ENCODE peak calls at places on chromosomes 11 and 22, in four cellular contexts. P is HepG2, O is K562, G is WTC11. V is an unnamed sample.

GRCh38 chr22:29510542-29510941 is 30.5 kb downstream of the NEFH start:
- DNase-seq in P (no peak), O (no peak), G (no peak), V (no peak)

GRCh38 chr11:82004537-82005213 is 729.0 kb downstream of the FAM181B start:
- DNase-seq in P (no peak), O (no peak), G (no peak), V (no peak)

GRCh38 chr11:94776351-94777321 is 8.5 kb downstream of the AMOTL1 start:
- DNase-seq in P (no peak), O (no peak), G (no peak), V (no peak)

GRCh38 chr11:67404515-67405195 is 772 bp downstream of the TBC1D10C start:
- DNase-seq in P (no peak), O (no peak), G (no peak), V (no peak)

GRCh38 chr11:134995746-134996145 is 583.7 kb upstream of the B3GAT1 start:
- DNase-seq in P (no peak), O (no peak), G (no peak), V (no peak)

GRCh38 chr22:37282385-37282677 is at the start of gene CYTH4:
- DNase-seq in P (no peak), O (peak; percentile 38), G (no peak), V (no peak)

GRCh38 chr11:2934611-2935239 is 5.5 kb upstream of the PHLDA2 start:
- DNase-seq in P (no peak), O (no peak), G (peak; percentile 5), V (no peak)

GRCh38 chr11:66280428-66280827 is 2.5 kb downstream of the CNIH2 start:
- DNase-seq in P (no peak), O (no peak), G (no peak), V (no peak)

GRCh38 chr22:24807284-24807950 is 1.4 kb downstream of the SGSM1 start:
- DNase-seq in P (no peak), O (no peak), G (no peak), V (peak; percentile 22)

GRCh38 chr11:10376061-10376460 is 71.2 kb downstream of the ADM start:
- DNase-seq in P (no peak), O (no peak), G (no peak), V (no peak)

GRCh38 chr11:11570823-11571222 is 51.0 kb downstream of the GALNT18 start:
- DNase-seq in P (no peak), O (no peak), G (no peak), V (no peak)

GRCh38 chr22:33476716-33477115 is 418.5 kb upstream of the SYN3 start:
- DNase-seq in P (peak; percentile 61), O (no peak), G (no peak), V (peak; percentile 15)

GRCh38 chr22:39496131-39496838 is 5.8 kb upstream of the MIEF1 start:
- DNase-seq in P (peak; percentile 74), O (peak; percentile 51), G (peak; percentile 75), V (peak; percentile 48)

GRCh38 chr11:63766501-63767270 is 1.9 kb downstream of the ZFTA start:
- DNase-seq in P (peak; percentile 47), O (no peak), G (no peak), V (no peak)

GRCh38 chr11:69497221-69497787 is 15.8 kb downstream of the LINC01488 start:
- DNase-seq in P (peak; percentile 97), O (no peak), G (no peak), V (peak; percentile 83)

GRCh38 chr11:2990617-2991476 is 1.3 kb downstream of the NAP1L4 start:
- DNase-seq in P (peak; percentile 77), O (peak; percentile 39), G (no peak), V (peak; percentile 28)

GRCh38 chr11:109728056-109728455 is 306.1 kb downstream of the C11orf87 start:
- DNase-seq in P (peak; percentile 28), O (no peak), G (no peak), V (peak; percentile 50)

GRCh38 chr11:13105237-13105844 is 96.2 kb downstream of the RASSF10 start:
- DNase-seq in P (no peak), O (peak; percentile 78), G (no peak), V (no peak)

GRCh38 chr11:119758291-119758690 is 29.3 kb upstream of the NECTIN1 start:
- DNase-seq in P (no peak), O (no peak), G (no peak), V (no peak)

GRCh38 chr11:71165771-71166170 is 86.6 kb downstream of the SHANK2 start:
- DNase-seq in P (no peak), O (no peak), G (no peak), V (no peak)

GRCh38 chr11:28834877-28835276 is 726.7 kb downstream of the METTL15 start:
- DNase-seq in P (no peak), O (no peak), G (no peak), V (peak; percentile 74)

GRCh38 chr11:123624974-123625373 is 29.4 kb downstream of the SCN3B start:
- DNase-seq in P (no peak), O (no peak), G (no peak), V (no peak)

GRCh38 chr11:36069576-36070214 is 125.8 kb downstream of the LDLRAD3 start:
- DNase-seq in P (no peak), O (no peak), G (peak; percentile 34), V (no peak)

GRCh38 chr22:27331526-27332281 is 469.9 kb downstream of the MN1 start:
- DNase-seq in P (peak; percentile 6), O (no peak), G (peak; percentile 70), V (peak; percentile 43)

GRCh38 chr11:65932558-65932919 is 12.7 kb upstream of the TSGA10IP start:
- DNase-seq in P (no peak), O (peak; percentile 63), G (peak; percentile 37), V (peak; percentile 50)

GRCh38 chr11:95507794-95508193 is 276.8 kb upstream of the SESN3 start:
- DNase-seq in P (no peak), O (peak; percentile 11), G (no peak), V (no peak)

GRCh38 chr22:33513388-33514336 is 406.6 kb downstream of the LARGE1 start:
- DNase-seq in P (peak; percentile 66), O (no peak), G (no peak), V (no peak)

GRCh38 chr22:44587004-44587793 is 89.2 kb upstream of the RTL6 start:
- DNase-seq in P (no peak), O (no peak), G (no peak), V (peak; percentile 11)

GRCh38 chr11:2297623-2298030 is 4.1 kb downstream of the C11orf21 start:
- DNase-seq in P (no peak), O (no peak), G (no peak), V (no peak)

GRCh38 chr22:36297568-36297967 is 44.6 kb downstream of the APOL1 start:
- DNase-seq in P (no peak), O (no peak), G (no peak), V (no peak)

GRCh38 chr22:26620197-26620596 is 1.6 kb upstream of the CRYBA4 start:
- DNase-seq in P (no peak), O (no peak), G (no peak), V (no peak)

GRCh38 chr11:8384199-8384821 is 120.6 kb upstream of the LMO1 start:
- DNase-seq in P (no peak), O (peak; percentile 25), G (peak; percentile 68), V (peak; percentile 22)

DNA sequence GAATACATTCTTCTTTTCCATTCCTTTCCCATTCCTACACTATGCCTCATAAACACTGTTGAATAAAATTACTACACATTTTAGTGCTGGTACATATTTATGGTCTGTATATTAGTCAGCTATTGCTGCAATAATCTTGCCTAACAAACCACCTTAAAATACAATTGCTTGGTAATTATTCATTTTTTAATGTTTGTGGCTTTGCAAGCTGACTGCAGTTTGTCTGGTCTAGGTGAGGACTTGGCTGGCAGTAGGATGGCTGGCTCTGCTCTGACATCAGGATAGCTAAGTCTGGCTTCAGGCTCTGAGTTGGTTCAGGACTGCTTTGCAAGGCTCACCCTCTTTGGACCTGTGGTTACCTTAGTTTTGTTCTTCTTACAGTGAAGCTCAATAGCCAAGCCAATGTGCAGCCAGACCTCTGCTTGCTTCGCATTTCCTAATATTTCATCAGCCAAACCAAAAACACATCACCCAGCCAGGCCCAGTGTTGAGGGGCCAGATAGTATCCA is 913.4 kb upstream of the RAG2 start:
- DNase-seq in P (no peak), O (no peak), G (no peak), V (no peak)
- TF ChIP-seq HMGXB4 in P (no peak), O (no peak), G (no peak), V (no peak)

GRCh38 chr11:76007179-76007578 is 192.2 kb downstream of the UVRAG start:
- DNase-seq in P (no peak), O (no peak), G (no peak), V (no peak)

GRCh38 chr11:76004400-76004799 is 189.4 kb downstream of the UVRAG start:
- DNase-seq in P (no peak), O (no peak), G (no peak), V (no peak)

GRCh38 chr11:76008474-76008873 is 193.5 kb downstream of the UVRAG start:
- DNase-seq in P (no peak), O (no peak), G (no peak), V (no peak)

GRCh38 chr11:76010051-76010450 is 195.0 kb downstream of the UVRAG start:
- DNase-seq in P (no peak), O (no peak), G (no peak), V (no peak)

DNA sequence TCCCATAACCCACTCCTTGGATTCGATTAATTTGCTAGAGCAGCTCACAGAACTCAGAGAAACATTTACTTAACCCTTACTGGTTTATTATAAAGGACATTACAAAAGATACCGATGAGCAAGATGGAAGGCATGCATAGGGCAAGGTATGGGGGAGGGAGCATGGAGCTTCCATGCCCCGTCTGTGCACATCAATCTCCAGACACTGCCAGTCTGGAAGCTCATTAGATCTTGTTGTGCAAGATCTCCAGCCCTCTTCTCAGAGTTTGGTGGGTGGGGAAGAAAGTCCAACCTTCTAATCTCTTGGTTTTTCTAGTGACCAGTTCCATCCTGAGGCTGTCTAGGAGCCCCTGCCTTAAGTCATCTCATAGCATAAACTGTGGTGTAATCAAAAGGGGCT is 190.7 kb downstream of the UVRAG start:
- DNase-seq in P (no peak), O (no peak), G (no peak), V (peak; percentile 16)
- TF ChIP-seq HMGXB4 in P (no peak), O (no peak), G (no peak), V (no peak)

GRCh38 chr11:118437046-118437735 is 899 bp downstream of the KMT2A start:
- DNase-seq in P (peak; percentile 10), O (peak; percentile 94), G (peak; percentile 54), V (peak; percentile 28)

GRCh38 chr11:118435893-118436624 is at the start of gene KMT2A:
- DNase-seq in P (peak; percentile 93), O (peak; percentile 94), G (peak; percentile 99), V (peak; percentile 76)

GRCh38 chr11:118437736-118438125 is 1.4 kb downstream of the KMT2A start:
- DNase-seq in P (peak; percentile 51), O (peak; percentile 63), G (peak; percentile 31), V (no peak)

GRCh38 chr11:118435233-118435892 is 929 bp upstream of the KMT2A start:
- DNase-seq in P (peak; percentile 75), O (peak; percentile 70), G (peak; percentile 89), V (peak; percentile 29)

GRCh38 chr11:118436639-118437045 is 350 bp downstream of the KMT2A start:
- DNase-seq in P (no peak), O (no peak), G (peak; percentile 23), V (no peak)
- TF ChIP-seq HMGXB4 in P (no peak), O (no peak), G (peak; percentile 66), V (no peak)

GRCh38 chr11:47552086-47552580 is 799 bp downstream of the CELF1 start:
- DNase-seq in P (peak; percentile 12), O (peak; percentile 24), G (peak; percentile 39), V (no peak)
- TF ChIP-seq HMGXB4 in P (no peak), O (no peak), G (no peak), V (no peak)